ENCODE peak calls at places on chromosomes 11 and 22, in four cellular contexts. L is mammary epithelial cell, I is neural progenitor cell, B is fibroblast of lung. K is an unnamed sample.

GRCh38 chr11:45606514-45607024 is 58.9 kb downstream of the CHST1 start:
- DNase-seq in I (peak; percentile 95), B (no peak), L (no peak), K (no peak)

GRCh38 chr11:27600656-27601055 is 94.1 kb upstream of the LIN7C start:
- DNase-seq in I (no peak), B (no peak), L (no peak), K (peak; percentile 36)

GRCh38 chr11:69371731-69372588 is 78.0 kb downstream of the MYEOV start:
- DNase-seq in I (no peak), B (no peak), L (no peak), K (no peak)

GRCh38 chr11:1236316-1237127 is 13.7 kb downstream of the MUC5B start:
- DNase-seq in L (no peak), B (no peak), I (no peak), K (no peak)

GRCh38 chr22:36885474-36885873 is 24.7 kb downstream of the NCF4 start:
- DNase-seq in L (no peak), B (no peak), I (no peak), K (no peak)

GRCh38 chr22:20508815-20509271 is 1.4 kb downstream of the MED15 start:
- DNase-seq in B (no peak), I (no peak), L (peak; percentile 13), K (peak; percentile 26)

GRCh38 chr11:100835854-100836253 is 148.8 kb downstream of the ARHGAP42 start:
- DNase-seq in I (no peak), L (no peak), B (no peak), K (no peak)

GRCh38 chr11:17643506-17644405 is 75.6 kb upstream of the MYOD1 start:
- DNase-seq in L (no peak), I (no peak), B (no peak), K (no peak)

GRCh38 chr22:36902143-36902911 is 11.1 kb upstream of the CSF2RB start:
- DNase-seq in L (no peak), B (no peak), I (no peak), K (no peak)

GRCh38 chr22:19495562-19496323 is 16.0 kb downstream of the CDC45 start:
- DNase-seq in I (no peak), B (peak; percentile 57), L (no peak), K (peak; percentile 40)

GRCh38 chr11:28146123-28146751 is 38.0 kb downstream of the METTL15 start:
- DNase-seq in I (peak; percentile 10), L (peak; percentile 84), B (peak; percentile 87), K (no peak)

GRCh38 chr11:102849319-102849718 is 5.9 kb upstream of the MMP3 start:
- DNase-seq in L (peak; percentile 85), I (no peak), B (peak; percentile 25), K (no peak)

GRCh38 chr11:56816259-56816658 is 67.8 kb upstream of the OR9G4 start:
- DNase-seq in B (no peak), I (no peak), L (peak; percentile 32), K (no peak)

GRCh38 chr11:134554106-134554505 is 142.1 kb upstream of the B3GAT1 start:
- DNase-seq in L (no peak), I (no peak), B (no peak), K (no peak)

GRCh38 chr22:29883831-29884139 is 811 bp downstream of the MTMR3 start:
- DNase-seq in L (peak; percentile 20), B (peak; percentile 16), I (no peak), K (no peak)

GRCh38 chr11:36622431-36623136 is 24.5 kb upstream of the RAG2 start:
- DNase-seq in I (peak; percentile 9), B (peak; percentile 32), L (peak; percentile 25), K (peak; percentile 14)

GRCh38 chr11:95358516-95359322 is 127.7 kb upstream of the SESN3 start:
- DNase-seq in L (no peak), B (no peak), I (no peak), K (no peak)

GRCh38 chr11:12695878-12696277 is 21.7 kb downstream of the TEAD1 start:
- DNase-seq in L (no peak), B (no peak), I (no peak), K (no peak)

GRCh38 chr11:80118071-80118470 is 677.2 kb upstream of the TENM4 start:
- DNase-seq in L (no peak), B (no peak), I (peak; percentile 14), K (no peak)

GRCh38 chr11:82194521-82194920 is 539.1 kb downstream of the FAM181B start:
- DNase-seq in L (no peak), I (no peak), B (no peak), K (peak; percentile 8)

GRCh38 chr22:40021401-40022000 is 26.7 kb downstream of the FAM83F start:
- DNase-seq in L (no peak), B (no peak), I (no peak), K (no peak)

GRCh38 chr11:123841189-123841588 is 35.0 kb upstream of the OR6M1 start:
- DNase-seq in I (no peak), L (no peak), B (no peak), K (no peak)

GRCh38 chr22:20741634-20742581 is 32.0 kb upstream of the SERPIND1 start:
- DNase-seq in L (peak; percentile 21), B (peak; percentile 34), I (peak; percentile 37), K (peak; percentile 59)

GRCh38 chr22:50141891-50142363 is 28.6 kb upstream of the PANX2 start:
- DNase-seq in I (peak; percentile 76), L (no peak), B (peak; percentile 70), K (no peak)

GRCh38 chr11:26950260-26950719 is 43.6 kb upstream of the FIBIN start:
- DNase-seq in L (peak; percentile 57), B (peak; percentile 88), I (no peak), K (no peak)

DNA sequence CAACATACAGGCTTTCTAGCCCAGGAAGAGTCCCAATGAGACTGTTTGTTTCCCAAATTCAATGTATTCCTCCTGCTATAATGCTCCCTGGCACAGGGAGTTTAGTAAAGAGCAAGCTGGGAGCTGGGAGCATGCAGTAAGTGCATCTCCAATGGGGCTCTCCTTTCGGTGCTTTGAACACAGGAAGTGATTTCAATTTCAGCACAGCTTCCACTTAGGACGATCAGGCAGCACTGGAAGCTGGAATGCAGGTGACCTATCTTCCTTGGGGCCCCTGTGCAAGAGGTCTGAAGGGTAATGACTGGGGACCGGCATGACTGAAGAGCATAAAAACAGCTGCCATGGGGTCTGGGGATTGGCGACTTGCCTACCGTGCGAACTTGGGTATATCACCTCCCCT is 76.0 kb downstream of the LARGE1 start:
- DNase-seq in B (no peak), L (no peak), I (no peak), K (peak; percentile 15)
- H2AFZ ChIP-seq in B (peak overlapping the region; percentile 56), L (no peak overlapping the region), I (no peak overlapping the region), K (no peak overlapping the region)

DNA sequence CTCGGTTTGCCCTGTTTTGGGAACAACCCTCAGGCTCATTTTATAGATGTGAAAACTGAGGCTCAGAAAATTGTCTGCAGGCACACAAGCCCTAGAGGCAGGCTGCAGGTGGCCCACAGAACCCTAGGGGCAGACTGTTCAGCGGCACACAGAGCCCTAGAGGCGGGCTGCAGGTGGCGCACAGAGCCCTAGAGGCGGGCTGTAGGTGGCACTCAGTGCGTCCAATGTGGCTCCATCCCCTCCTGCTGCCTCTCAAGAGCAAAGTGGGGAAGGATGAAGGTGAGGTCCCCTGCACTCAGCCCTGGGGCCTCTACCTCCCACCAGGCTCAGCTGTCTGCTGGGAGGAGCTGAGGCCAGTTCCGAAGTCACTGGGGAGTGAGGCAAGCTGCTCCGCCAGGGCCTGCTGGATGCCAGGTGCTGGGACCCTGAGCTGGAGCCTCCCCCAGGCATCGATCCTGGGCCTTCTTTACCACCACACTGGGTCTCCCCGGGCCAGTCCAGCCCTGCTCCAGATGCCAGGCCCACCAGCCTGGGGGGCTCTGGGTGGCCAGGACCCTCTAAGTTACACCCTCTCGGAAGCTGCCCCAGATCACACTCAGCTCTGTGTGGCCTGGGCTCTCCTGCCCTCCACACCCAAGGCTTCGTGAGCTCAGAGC is 2.3 kb downstream of the ACY3 start:
- DNase-seq in L (no peak), I (peak; percentile 77), B (no peak), K (peak; percentile 95)
- TF ChIP-seq CTCF in L (no peak), I (peak; percentile 57), B (peak; percentile 8), K (peak; percentile 89)

DNA sequence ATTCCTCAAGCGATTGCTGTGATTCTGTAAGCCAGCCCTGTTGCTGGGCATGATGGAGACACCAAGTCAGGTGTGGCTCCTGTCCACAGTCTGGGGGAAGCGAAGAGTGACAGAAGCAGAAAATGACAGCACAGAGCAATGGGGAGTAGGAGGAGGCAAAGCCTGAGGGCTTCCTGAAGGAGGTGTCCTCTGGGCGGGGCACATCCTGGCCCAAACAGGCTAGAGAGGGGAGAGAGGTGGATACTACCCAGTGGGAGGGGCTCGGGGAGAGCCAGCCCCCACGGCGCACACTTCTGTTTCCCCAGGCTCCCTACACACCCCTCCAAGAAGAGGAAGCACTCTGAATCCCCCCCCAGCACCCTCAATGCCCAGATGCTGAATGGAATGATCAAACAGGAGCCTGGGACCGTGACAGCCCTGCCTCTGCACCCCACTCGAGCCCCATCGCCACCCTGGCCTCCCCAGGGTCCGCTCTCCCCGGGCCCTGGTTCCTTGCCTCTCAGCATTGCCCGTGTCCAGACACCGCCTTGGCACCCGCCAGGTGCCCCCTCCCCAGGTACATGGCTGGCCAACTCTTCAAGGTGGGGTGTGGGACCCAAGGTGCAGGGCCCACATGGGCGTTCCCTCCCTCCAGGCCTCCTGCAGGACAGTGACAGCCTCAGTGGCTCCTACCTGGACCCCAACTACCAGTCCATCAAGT is 18.9 kb downstream of the MYRF start:
- DNase-seq in B (no peak), I (no peak), L (no peak), K (no peak)
- H3K36me3 ChIP-seq in B (no peaks in the 10 kb centered on the region), I (no peaks in the 10 kb centered on the region), L (no peaks in the 10 kb centered on the region), K (no peaks in the 10 kb centered on the region)

DNA sequence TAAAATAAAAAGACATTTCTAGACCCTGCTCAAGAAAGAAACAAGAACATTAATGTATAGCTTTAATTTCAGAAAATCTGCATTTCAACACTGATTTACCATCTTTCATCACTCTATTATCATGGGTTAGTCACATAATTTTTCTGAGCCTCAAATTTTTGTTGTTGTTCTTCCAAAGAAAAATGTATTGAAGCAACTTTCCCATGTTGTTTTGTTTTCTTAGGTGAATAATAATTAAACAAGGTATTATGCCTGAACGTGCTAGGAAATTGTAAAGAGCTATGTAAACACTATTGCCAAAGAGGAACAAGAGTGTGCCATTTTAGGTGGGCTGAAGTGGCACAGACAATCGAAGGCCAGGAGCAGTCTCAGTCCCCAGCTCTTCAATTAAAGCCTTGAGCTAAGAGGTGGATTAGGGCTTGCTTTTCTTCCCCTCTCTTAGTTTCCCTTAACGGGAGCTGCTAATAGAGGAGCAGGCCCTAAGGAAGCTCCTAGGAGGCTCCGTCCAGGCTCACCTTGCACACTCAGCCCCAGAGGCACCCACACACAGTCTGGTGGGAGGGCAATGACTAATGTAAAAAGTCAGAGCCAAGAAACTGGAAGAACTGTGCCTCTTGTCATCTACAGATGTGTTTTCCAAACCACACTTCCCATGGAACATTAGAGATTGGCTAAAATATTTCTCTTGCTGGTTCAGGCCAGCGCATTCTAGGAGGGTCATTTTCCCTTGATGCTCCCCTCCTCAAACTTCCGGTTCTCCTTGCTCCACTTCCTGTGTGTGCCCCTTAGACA is 8.8 kb upstream of the UBASH3B start:
- DNase-seq in L (peak; percentile 75), B (peak; percentile 63), I (no peak), K (no peak)
- H2AFZ ChIP-seq in L (peak overlapping the region; percentile 83), B (peak overlapping the region; percentile 65), I (no peak overlapping the region), K (peak overlapping the region; percentile 62)

GRCh38 chr11:7892751-7893356 is 38.2 kb downstream of the OR10A6 start:
- DNase-seq in I (peak; percentile 60), L (peak; percentile 49), B (peak; percentile 83), K (peak; percentile 84)
- TF ChIP-seq CTCF in I (peak; percentile 78), L (peak; percentile 80), B (peak; percentile 71), K (peak; percentile 91)

GRCh38 chr11:47162426-47162825 is 14.3 kb downstream of the ARFGAP2 start:
- DNase-seq in B (no peak), I (no peak), L (no peak), K (no peak)
- H3K36me3 ChIP-seq in B (peaks cover 28% of the 10 kb centered on the region), I (no peaks in the 10 kb centered on the region), L (peaks cover 8% of the 10 kb centered on the region), K (peaks cover 80% of the 10 kb centered on the region)

K was measured in OCI-LY7.